ENCODE peak calls at places on chromosomes 13 and 19, in five cellular contexts. H, P, R, Y and M are unnamed samples.

GRCh38 chr13:31798189-31798588 is 58.9 kb downstream of the RXFP2 start:
- DNase-seq in H (no peak), Y (no peak), P (no peak), R (no peak), M (no peak)

GRCh38 chr13:28489536-28489935 is 5.4 kb downstream of the FLT1 start:
- DNase-seq in Y (no peak), P (no peak), R (no peak), H (no peak), M (no peak)

GRCh38 chr13:89401209-89401810 is 1730.1 kb downstream of the SLITRK5 start:
- DNase-seq in R (no peak), H (no peak), P (no peak), Y (no peak), M (no peak)

GRCh38 chr19:55647732-55648656 is at the start of gene CCDC106:
- DNase-seq in R (peak), Y (peak), H (peak), P (peak), M (peak)

GRCh38 chr19:14517840-14518505 is at the start of gene DNAJB1:
- DNase-seq in Y (peak), R (peak), P (peak), H (peak), M (peak)

GRCh38 chr19:10748195-10748923 is 30.5 kb downstream of the DNM2 start:
- DNase-seq in P (no peak), R (no peak), H (no peak), Y (no peak), M (no peak)

GRCh38 chr19:51251453-51251790 is 542 bp downstream of the SIGLECL1 start:
- DNase-seq in Y (no peak), P (no peak), R (no peak), H (no peak), M (no peak)

GRCh38 chr13:34128661-34129060 is 310.7 kb downstream of the RFC3 start:
- DNase-seq in Y (no peak), H (no peak), R (no peak), P (no peak), M (no peak)

GRCh38 chr19:33390120-33390907 is 16.8 kb downstream of the CEBPG start:
- DNase-seq in P (no peak), Y (no peak), R (no peak), H (peak), M (no peak)

GRCh38 chr13:38785490-38785889 is 98.6 kb downstream of the FREM2 start:
- DNase-seq in P (no peak), H (no peak), Y (no peak), R (no peak), M (no peak)